ENCODE peak calls at places on chromosomes 7 and 10, in seven cellular contexts. E is H1, X is A673, R is mammary epithelial cell, Q is uterus, N is cardiac muscle cell, P is IMR-90. K is an unnamed sample. For H3K4me1, the result is how much of the 10 kb centered on the place peaks cover.

GRCh38 chr10:75071164-75071489 is 40.3 kb upstream of the SAMD8 start:
- DNase-seq in E (no peak), X (peak), R (no peak), Q (no peak), N (peak), P (peak), K (no peak)

GRCh38 chr10:127102176-127102575 is 94.2 kb downstream of the INSYN2A start:
- DNase-seq in E (no peak), X (no peak), R (peak), Q (no peak), N (no peak), P (no peak), K (no peak)

GRCh38 chr10:14687340-14687739 is 87.4 kb downstream of the FAM107B start:
- DNase-seq in E (no peak), X (no peak), R (no peak), Q (no peak), N (no peak), P (no peak), K (no peak)

GRCh38 chr7:76372984-76373833 is 14.4 kb upstream of the YWHAG start:
- DNase-seq in E (no peak), X (no peak), R (peak), Q (peak), N (peak), P (peak), K (no peak)

GRCh38 chr7:87474533-87475358 is 734 bp downstream of the ABCB4 start:
- DNase-seq in E (no peak), X (no peak), R (no peak), Q (no peak), N (peak), P (no peak), K (no peak)

GRCh38 chr10:100825325-100825875 is 80.0 kb downstream of the PAX2 start:
- DNase-seq in E (no peak), X (no peak), R (no peak), Q (no peak), N (no peak), P (no peak), K (no peak)

GRCh38 chr10:124341768-124342135 is 77.0 kb downstream of the OAT start:
- DNase-seq in E (no peak), X (no peak), R (no peak), Q (no peak), N (no peak), P (no peak), K (no peak)

GRCh38 chr7:25982684-25983083 is 169.3 kb upstream of the NFE2L3 start:
- DNase-seq in E (no peak), X (peak), R (no peak), Q (no peak), N (no peak), P (no peak), K (no peak)

GRCh38 chr10:54368984-54369383 is 432.0 kb downstream of the PCDH15 start:
- DNase-seq in E (no peak), X (no peak), R (no peak), Q (no peak), N (no peak), P (no peak), K (no peak)

GRCh38 chr10:129390147-129390546 is 76.9 kb upstream of the MGMT start:
- DNase-seq in E (no peak), X (no peak), R (no peak), Q (no peak), N (no peak), P (no peak), K (no peak)

GRCh38 chr7:7219216-7219615 is 36.9 kb downstream of the C1GALT1 start:
- DNase-seq in E (no peak), X (no peak), R (peak), Q (no peak), N (peak), P (no peak), K (no peak)

DNA sequence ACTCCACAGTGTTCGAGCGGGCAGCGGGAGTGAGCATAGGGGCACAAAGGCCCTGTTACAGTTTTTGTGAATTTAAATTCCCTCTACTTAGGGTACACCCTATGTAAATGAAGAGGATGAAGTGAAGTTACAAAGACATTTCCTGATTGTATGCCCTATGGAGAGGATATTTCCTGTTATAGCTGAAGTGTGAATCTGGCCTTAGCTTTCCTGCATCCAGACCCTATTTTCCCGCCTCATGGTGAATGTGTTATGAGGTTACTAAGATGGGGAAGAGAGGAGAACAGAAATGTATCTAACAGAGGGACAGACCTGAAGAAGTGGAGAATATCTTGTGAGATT is 37.8 kb upstream of the COMMD3 start:
- DNase-seq in E (no peak), X (no peak), R (no peak), Q (no peak), N (no peak), P (no peak), K (no peak)
- H3K4me3 ChIP-seq in E (no peak), X (no peak), R (no peak), Q (no peak), N (no peak), P (no peak), K (no peak)

GRCh38 chr10:48931188-48931587 is 8.5 kb downstream of the LRRC18 start:
- DNase-seq in E (peak), X (no peak), R (no peak), Q (no peak), N (no peak), P (no peak), K (no peak)
- TF ChIP-seq CTCF in E (peak), X (no peak), R (no peak), Q (no peak), N (no peak), P (no peak), K (no peak)

DNA sequence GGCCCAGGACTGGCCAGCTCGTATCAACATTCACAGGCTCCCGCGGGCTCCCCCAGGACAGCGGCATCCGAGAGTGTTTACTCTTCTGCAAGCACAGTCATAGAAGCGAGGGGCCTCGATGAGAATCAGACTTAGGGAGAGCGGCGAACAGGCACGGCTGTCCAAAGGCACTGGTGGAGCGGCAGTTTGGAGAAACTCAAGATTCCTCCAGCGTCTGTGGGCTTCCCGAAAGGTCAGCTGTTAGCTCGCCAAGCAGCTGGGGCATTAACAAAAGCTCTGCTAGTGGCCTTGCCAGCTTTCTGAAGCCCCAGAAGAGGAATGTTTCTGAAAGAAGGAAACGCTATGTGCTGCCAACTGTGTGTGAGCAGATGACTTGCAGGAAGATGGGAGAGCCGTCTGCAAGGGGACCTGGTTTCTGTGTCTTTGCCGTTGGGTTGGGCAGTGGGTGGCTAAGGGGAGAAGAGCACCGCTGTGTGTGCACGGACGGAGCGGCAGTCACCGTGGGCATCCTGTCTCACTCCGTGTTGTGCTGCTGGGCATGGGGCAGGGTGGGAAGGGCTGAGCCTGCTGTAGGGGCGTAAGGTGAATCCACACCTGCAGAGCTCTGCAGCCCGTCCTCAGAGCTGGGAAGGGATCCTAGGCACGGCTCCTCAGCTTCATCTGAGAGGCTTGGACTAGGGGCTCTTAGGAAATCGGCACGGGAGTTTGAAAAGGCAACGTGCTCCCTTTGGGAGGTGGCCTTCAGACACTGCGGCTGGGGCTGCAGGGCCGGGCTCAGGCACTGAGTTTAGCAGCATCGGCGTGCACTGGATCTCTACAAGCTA is 42.1 kb downstream of the AMZ1 start:
- DNase-seq in E (no peak), X (no peak), R (no peak), Q (peak), N (no peak), P (peak), K (no peak)
- H3K4me1 ChIP-seq in E (under half), X (under half), R (under half), Q (under half), N (under half), P (under half), K (under half)

DNA sequence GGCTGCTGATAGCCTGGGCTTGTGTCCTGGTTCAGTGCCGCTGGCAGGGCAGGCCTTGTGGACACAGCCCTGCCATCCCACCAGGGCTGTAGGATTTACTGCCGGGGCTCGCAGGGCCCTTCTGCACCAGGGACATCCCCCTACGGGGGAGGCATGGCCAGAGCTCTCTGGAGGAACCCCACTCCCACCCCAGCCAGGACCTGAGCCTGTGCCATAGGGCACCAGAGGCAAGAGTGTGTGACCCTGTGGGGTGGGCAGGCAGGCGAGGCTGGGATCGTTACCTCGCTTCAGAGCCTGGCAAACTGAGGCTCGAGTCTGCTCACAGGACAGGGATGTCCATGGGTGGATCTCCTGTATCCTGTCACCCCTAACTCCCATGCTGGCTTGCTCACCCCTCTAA is 2.6 kb downstream of the LDB3 start:
- DNase-seq in E (no peak), X (no peak), R (no peak), Q (no peak), N (no peak), P (no peak), K (no peak)
- H3K4me3 ChIP-seq in E (no peak), X (no peak), R (no peak), Q (no peak), N (peak), P (no peak), K (no peak)

DNA sequence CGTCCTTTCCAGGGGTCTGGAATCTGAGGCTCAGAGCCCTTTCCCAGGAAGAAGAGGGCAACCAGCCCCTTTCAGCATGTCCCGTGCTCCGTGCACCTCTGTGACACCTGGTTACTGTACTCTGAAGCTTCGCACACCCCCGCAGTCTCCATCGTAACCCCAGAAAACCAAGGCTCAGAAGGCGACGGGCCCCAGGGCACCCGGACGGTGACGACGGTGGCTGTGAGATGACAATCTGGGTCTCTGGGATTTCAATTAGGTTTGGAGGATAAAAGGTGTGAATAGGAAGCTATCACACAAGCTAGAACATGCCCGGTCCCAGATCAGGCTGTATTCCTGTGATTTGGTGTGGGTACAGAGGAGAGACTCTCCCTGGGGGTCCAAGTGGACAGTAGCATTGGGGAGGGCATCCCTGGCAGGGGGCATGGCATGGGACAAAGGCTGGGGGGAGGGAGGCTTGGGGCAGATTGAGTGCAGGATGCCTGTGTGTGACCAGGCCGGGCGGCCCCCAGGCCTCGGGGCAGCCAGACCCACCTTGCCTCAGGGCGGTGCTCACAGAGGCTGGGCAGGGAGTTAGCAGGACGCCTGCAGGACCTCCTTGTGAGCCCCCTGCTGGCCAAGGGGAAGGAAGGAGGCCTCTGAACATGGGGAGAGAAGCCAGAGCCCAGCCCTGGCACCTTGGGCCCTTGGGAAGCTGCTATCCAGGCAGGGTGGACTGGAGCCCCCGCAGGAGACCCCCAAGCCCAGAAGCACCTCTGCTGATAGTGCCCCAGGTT is 23.4 kb upstream of the PSMG3 start:
- DNase-seq in E (no peak), X (peak), R (no peak), Q (no peak), N (peak), P (no peak), K (no peak)
- TF ChIP-seq CTCF in E (peak), X (no peak), R (peak), Q (no peak), N (peak), P (peak), K (no peak)

GRCh38 chr7:135159359-135160087 is 11.0 kb downstream of the CYREN start:
- DNase-seq in E (no peak), X (no peak), R (no peak), Q (no peak), N (no peak), P (no peak), K (no peak)

GRCh38 chr7:135158874-135159273 is 11.0 kb downstream of the TMEM140 start:
- DNase-seq in E (no peak), X (no peak), R (no peak), Q (no peak), N (no peak), P (no peak), K (no peak)

GRCh38 chr7:135158141-135158655 is 10.3 kb downstream of the TMEM140 start:
- DNase-seq in E (no peak), X (no peak), R (no peak), Q (no peak), N (no peak), P (no peak), K (no peak)

GRCh38 chr7:135154734-135155133 is 6.9 kb downstream of the TMEM140 start:
- DNase-seq in E (no peak), X (no peak), R (no peak), Q (no peak), N (no peak), P (no peak), K (no peak)

GRCh38 chr7:135156290-135156689 is 8.4 kb downstream of the TMEM140 start:
- DNase-seq in E (no peak), X (no peak), R (no peak), Q (no peak), N (no peak), P (no peak), K (no peak)
- H3K4me1 ChIP-seq in E (under half), X (under half), R (under half), Q (under half), N (under half), P (under half), K (under half)

GRCh38 chr10:10271639-10272192 is 746.0 kb upstream of the CELF2 start:
- DNase-seq in E (no peak), X (no peak), R (no peak), Q (no peak), N (no peak), P (no peak), K (no peak)
- H3K4me3 ChIP-seq in E (no peak), X (no peak), R (no peak), Q (no peak), N (no peak), P (no peak), K (no peak)

GRCh38 chr10:70323697-70324340 is 40.0 kb upstream of the NPFFR1 start:
- DNase-seq in E (peak), X (no peak), R (no peak), Q (no peak), N (no peak), P (no peak), K (no peak)
- TF ChIP-seq CTCF in E (peak), X (no peak), R (no peak), Q (no peak), N (no peak), P (no peak), K (no peak)

K was measured in lung.